ENCODE peak calls at places on chromosomes 2 and 18, in ten cellular contexts. I is BJ; B is spleen; M is CD4-positive, alpha-beta T cell; W is cardiac muscle cell; X is PC-3; N is activated B cell treated with CpG ODN at 0.5 μM for 24 hours; V is HFF-Myc; L is dorsolateral prefrontal cortex; O is heart right ventricle. A is an unnamed sample.

GRCh38 chr2:217099561-217099960 is 239.7 kb upstream of the TNP1 start:
- DNase-seq in I (no peak), B (no peak), M (no peak), W (peak), X (no peak), N (no peak), V (no peak), L (no peak), O (no peak), A (no peak)

GRCh38 chr2:55946793-55947192 is 23.2 kb upstream of the EFEMP1 start:
- DNase-seq in I (no peak), B (no peak), M (no peak), W (no peak), X (no peak), N (no peak), V (no peak), L (no peak), O (no peak), A (no peak)

GRCh38 chr2:118061135-118061955 is 26.9 kb upstream of the INSIG2 start:
- DNase-seq in I (no peak), B (no peak), M (no peak), W (peak), X (peak), N (no peak), V (no peak), L (no peak), O (no peak), A (no peak)

GRCh38 chr18:47075098-47075883 is 39.9 kb upstream of the ELOA2 start:
- DNase-seq in I (peak), B (no peak), M (no peak), W (peak), X (peak), N (no peak), V (peak), L (no peak), O (no peak), A (no peak)

GRCh38 chr2:112018846-112019245 is 36.2 kb upstream of the TMEM87B start:
- DNase-seq in I (no peak), B (no peak), M (no peak), W (no peak), X (no peak), N (no peak), V (no peak), L (no peak), O (no peak), A (no peak)

GRCh38 chr2:154910701-154911100 is 212.2 kb downstream of the KCNJ3 start:
- DNase-seq in I (no peak), B (no peak), M (no peak), W (no peak), X (no peak), N (no peak), V (no peak), L (no peak), O (no peak), A (no peak)

GRCh38 chr18:22332590-22332989 is 85.1 kb downstream of the CTAGE1 start:
- DNase-seq in I (no peak), B (no peak), M (no peak), W (no peak), X (no peak), N (no peak), V (no peak), L (no peak), O (no peak), A (no peak)

GRCh38 chr2:42880738-42881525 is 88.5 kb upstream of the HAAO start:
- DNase-seq in I (no peak), B (no peak), M (no peak), W (no peak), X (no peak), N (no peak), V (no peak), L (no peak), O (no peak), A (peak)

GRCh38 chr2:229401126-229401865 is 130.2 kb upstream of the PID1 start:
- DNase-seq in I (no peak), B (no peak), M (no peak), W (peak), X (no peak), N (no peak), V (no peak), L (no peak), O (no peak), A (no peak)

GRCh38 chr18:59846814-59847490 is 52.8 kb upstream of the PMAIP1 start:
- DNase-seq in I (peak), B (no peak), M (no peak), W (peak), X (peak), N (no peak), V (peak), L (no peak), O (no peak), A (no peak)

GRCh38 chr18:68763082-68763481 is 34.8 kb upstream of the CCDC102B start:
- DNase-seq in I (no peak), B (no peak), M (no peak), W (peak), X (peak), N (no peak), V (no peak), L (no peak), O (no peak), A (no peak)

GRCh38 chr2:179981085-179981484 is 26.0 kb downstream of the CWC22 start:
- DNase-seq in I (no peak), B (no peak), M (no peak), W (peak), X (peak), N (no peak), V (peak), L (no peak), O (no peak), A (no peak)

GRCh38 chr2:180523629-180524340 is 456.6 kb upstream of the UBE2E3 start:
- DNase-seq in I (peak), B (no peak), M (no peak), W (peak), X (peak), N (no peak), V (peak), L (no peak), O (no peak), A (no peak)

GRCh38 chr2:3405876-3406275 is 26.4 kb downstream of the TRAPPC12 start:
- DNase-seq in I (no peak), B (no peak), M (no peak), W (no peak), X (no peak), N (no peak), V (no peak), L (no peak), O (peak), A (no peak)

GRCh38 chr18:79962311-79962710 is 2.1 kb upstream of the HSBP1L1 start:
- DNase-seq in I (no peak), B (peak), M (no peak), W (peak), X (peak), N (no peak), V (no peak), L (peak), O (no peak), A (peak)

GRCh38 chr2:75311993-75312392 is 112.7 kb upstream of the TACR1 start:
- DNase-seq in I (no peak), B (peak), M (no peak), W (no peak), X (no peak), N (peak), V (no peak), L (no peak), O (no peak), A (no peak)

GRCh38 chr2:96093528-96093927 is 22.8 kb downstream of the ADRA2B start:
- DNase-seq in I (no peak), B (no peak), M (peak), W (no peak), X (no peak), N (no peak), V (no peak), L (peak), O (no peak), A (no peak)

GRCh38 chr18:2657788-2658458 is 2.4 kb downstream of the SMCHD1 start:
- DNase-seq in I (peak), B (no peak), M (no peak), W (peak), X (peak), N (no peak), V (peak), L (no peak), O (no peak), A (no peak)

GRCh38 chr2:76737607-76738006 is 784.6 kb downstream of the LRRTM4 start:
- DNase-seq in I (no peak), B (no peak), M (no peak), W (no peak), X (no peak), N (no peak), V (no peak), L (no peak), O (no peak), A (no peak)

GRCh38 chr2:231336700-231337099 is 58.8 kb upstream of the B3GNT7 start:
- DNase-seq in I (no peak), B (no peak), M (no peak), W (no peak), X (no peak), N (no peak), V (no peak), L (peak), O (no peak), A (no peak)

GRCh38 chr2:71332413-71332866 is 858 bp downstream of the ZNF638 start:
- DNase-seq in I (no peak), B (no peak), M (no peak), W (no peak), X (no peak), N (no peak), V (no peak), L (no peak), O (no peak), A (no peak)

GRCh38 chr18:22813648-22814328 is 119.3 kb upstream of the RBBP8 start:
- DNase-seq in I (no peak), B (no peak), M (no peak), W (peak), X (peak), N (no peak), V (no peak), L (no peak), O (no peak), A (no peak)

GRCh38 chr2:231183851-231184250 is 14.6 kb upstream of the ARMC9 start:
- DNase-seq in I (no peak), B (no peak), M (no peak), W (no peak), X (no peak), N (no peak), V (no peak), L (no peak), O (no peak), A (no peak)

GRCh38 chr2:199202964-199203363 is 254.8 kb downstream of the SATB2 start:
- DNase-seq in I (no peak), B (no peak), M (no peak), W (no peak), X (no peak), N (no peak), V (no peak), L (no peak), O (no peak), A (no peak)

GRCh38 chr18:56890632-56891031 is 239.5 kb downstream of the WDR7 start:
- DNase-seq in I (peak), B (no peak), M (no peak), W (peak), X (peak), N (no peak), V (peak), L (no peak), O (no peak), A (no peak)

GRCh38 chr18:59929621-59930295 is 30.0 kb downstream of the PMAIP1 start:
- DNase-seq in I (no peak), B (no peak), M (no peak), W (no peak), X (no peak), N (no peak), V (no peak), L (no peak), O (no peak), A (no peak)

GRCh38 chr2:197599285-197599965 is 76.0 kb downstream of the RFTN2 start:
- DNase-seq in I (no peak), B (no peak), M (no peak), W (peak), X (peak), N (no peak), V (peak), L (no peak), O (no peak), A (no peak)

GRCh38 chr2:8600456-8600855 is 81.4 kb upstream of the ID2 start:
- DNase-seq in I (no peak), B (no peak), M (peak), W (no peak), X (no peak), N (no peak), V (no peak), L (no peak), O (no peak), A (no peak)

GRCh38 chr2:17242813-17243485 is 275.3 kb downstream of the RAD51AP2 start:
- DNase-seq in I (no peak), B (no peak), M (no peak), W (no peak), X (no peak), N (no peak), V (no peak), L (no peak), O (no peak), A (no peak)

GRCh38 chr2:115277366-115277765 is 834.9 kb downstream of the DPP10 start:
- DNase-seq in I (no peak), B (no peak), M (no peak), W (no peak), X (no peak), N (no peak), V (no peak), L (no peak), O (no peak), A (no peak)

GRCh38 chr18:5542393-5543035 is 1.3 kb downstream of the EPB41L3 start:
- DNase-seq in I (no peak), B (peak), M (no peak), W (peak), X (no peak), N (no peak), V (peak), L (no peak), O (peak), A (no peak)

GRCh38 chr2:190043441-190043840 is 19.1 kb downstream of the MSTN start:
- DNase-seq in I (no peak), B (no peak), M (no peak), W (peak), X (no peak), N (no peak), V (no peak), L (no peak), O (no peak), A (no peak)

GRCh38 chr18:74784791-74785190 is 187.1 kb downstream of the ZNF407 start:
- DNase-seq in I (no peak), B (no peak), M (no peak), W (no peak), X (no peak), N (no peak), V (no peak), L (no peak), O (no peak), A (no peak)

GRCh38 chr2:67260348-67261277 is 136.5 kb upstream of the ETAA1 start:
- DNase-seq in I (peak), B (no peak), M (no peak), W (peak), X (peak), N (no peak), V (peak), L (no peak), O (peak), A (no peak)

GRCh38 chr2:1972428-1972827 is 228.1 kb upstream of the PXDN start:
- DNase-seq in I (peak), B (no peak), M (no peak), W (peak), X (peak), N (no peak), V (no peak), L (no peak), O (no peak), A (peak)

GRCh38 chr2:11647834-11648600 is 22.0 kb downstream of the NTSR2 start:
- DNase-seq in I (no peak), B (no peak), M (no peak), W (peak), X (no peak), N (no peak), V (no peak), L (no peak), O (no peak), A (no peak)

GRCh38 chr2:134218928-134219707 is 34.8 kb upstream of the MGAT5 start:
- DNase-seq in I (no peak), B (peak), M (peak), W (no peak), X (no peak), N (peak), V (no peak), L (no peak), O (no peak), A (no peak)

GRCh38 chr2:70785137-70785911 is 5.1 kb downstream of the FIGLA start:
- DNase-seq in I (no peak), B (no peak), M (peak), W (peak), X (peak), N (no peak), V (no peak), L (peak), O (no peak), A (no peak)

DNA sequence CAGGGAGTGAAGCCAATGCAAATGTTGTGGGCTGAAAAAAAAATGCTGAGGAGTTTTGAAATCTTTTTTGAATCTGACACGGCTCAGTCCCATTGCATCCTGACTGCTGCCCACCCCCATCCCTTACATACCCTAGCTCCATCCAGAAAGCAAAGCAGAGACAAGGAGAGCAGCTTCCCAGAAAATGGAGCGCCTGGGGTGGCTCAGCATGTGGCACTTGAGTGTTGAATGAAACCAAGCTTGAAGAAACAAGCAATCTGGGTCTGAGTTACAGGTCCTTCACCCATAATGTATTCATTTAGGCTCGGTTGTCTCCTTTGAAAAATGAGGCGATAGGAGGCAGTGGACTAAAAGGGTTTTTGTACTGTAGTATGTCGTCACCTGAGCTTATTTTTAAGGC is 244.2 kb upstream of the ACVR2A start:
- DNase-seq in I (no peak), B (no peak), M (no peak), W (no peak), X (no peak), N (no peak), V (no peak), L (no peak), O (no peak), A (no peak)
- TF ChIP-seq CTCF in I (no peak), B (no peak), M (no peak), W (no peak), X (no peak), N (no peak), V (no peak), L (no peak), O (no peak), A (no peak)

GRCh38 chr2:73069041-73069854 is 2.3 kb downstream of the SFXN5 start:
- DNase-seq in I (no peak), B (peak), M (no peak), W (peak), X (peak), N (no peak), V (no peak), L (no peak), O (no peak), A (no peak)

GRCh38 chr2:73069855-73070650 is 1.5 kb downstream of the SFXN5 start:
- DNase-seq in I (no peak), B (peak), M (no peak), W (no peak), X (peak), N (no peak), V (no peak), L (no peak), O (no peak), A (no peak)

GRCh38 chr2:73072416-73072815 is 904 bp upstream of the SFXN5 start:
- DNase-seq in I (no peak), B (no peak), M (no peak), W (no peak), X (no peak), N (no peak), V (no peak), L (no peak), O (no peak), A (no peak)

GRCh38 chr2:73070651-73071451 is 661 bp downstream of the SFXN5 start:
- DNase-seq in I (peak), B (peak), M (peak), W (peak), X (peak), N (peak), V (peak), L (peak), O (peak), A (peak)

GRCh38 chr2:73071452-73072399 is at the start of gene SFXN5:
- DNase-seq in I (peak), B (peak), M (peak), W (peak), X (peak), N (peak), V (peak), L (peak), O (peak), A (peak)
- TF ChIP-seq CTCF in I (peak), B (peak), M (no peak), W (peak), X (no peak), N (no peak), V (no peak), L (peak), O (no peak), A (no peak)

GRCh38 chr2:47785986-47786385 is 3.0 kb downstream of the MSH6 start:
- DNase-seq in I (no peak), B (no peak), M (no peak), W (no peak), X (no peak), N (no peak), V (no peak), L (no peak), O (no peak), A (no peak)

GRCh38 chr2:47779416-47779790 is 3.5 kb upstream of the MSH6 start:
- DNase-seq in I (no peak), B (no peak), M (no peak), W (no peak), X (no peak), N (no peak), V (no peak), L (no peak), O (no peak), A (no peak)

GRCh38 chr2:47783491-47784330 is 766 bp downstream of the MSH6 start:
- DNase-seq in I (no peak), B (peak), M (peak), W (peak), X (peak), N (peak), V (no peak), L (peak), O (peak), A (peak)

GRCh38 chr2:47784349-47784851 is 1.5 kb downstream of the MSH6 start:
- DNase-seq in I (no peak), B (no peak), M (no peak), W (peak), X (no peak), N (no peak), V (no peak), L (no peak), O (no peak), A (no peak)

DNA sequence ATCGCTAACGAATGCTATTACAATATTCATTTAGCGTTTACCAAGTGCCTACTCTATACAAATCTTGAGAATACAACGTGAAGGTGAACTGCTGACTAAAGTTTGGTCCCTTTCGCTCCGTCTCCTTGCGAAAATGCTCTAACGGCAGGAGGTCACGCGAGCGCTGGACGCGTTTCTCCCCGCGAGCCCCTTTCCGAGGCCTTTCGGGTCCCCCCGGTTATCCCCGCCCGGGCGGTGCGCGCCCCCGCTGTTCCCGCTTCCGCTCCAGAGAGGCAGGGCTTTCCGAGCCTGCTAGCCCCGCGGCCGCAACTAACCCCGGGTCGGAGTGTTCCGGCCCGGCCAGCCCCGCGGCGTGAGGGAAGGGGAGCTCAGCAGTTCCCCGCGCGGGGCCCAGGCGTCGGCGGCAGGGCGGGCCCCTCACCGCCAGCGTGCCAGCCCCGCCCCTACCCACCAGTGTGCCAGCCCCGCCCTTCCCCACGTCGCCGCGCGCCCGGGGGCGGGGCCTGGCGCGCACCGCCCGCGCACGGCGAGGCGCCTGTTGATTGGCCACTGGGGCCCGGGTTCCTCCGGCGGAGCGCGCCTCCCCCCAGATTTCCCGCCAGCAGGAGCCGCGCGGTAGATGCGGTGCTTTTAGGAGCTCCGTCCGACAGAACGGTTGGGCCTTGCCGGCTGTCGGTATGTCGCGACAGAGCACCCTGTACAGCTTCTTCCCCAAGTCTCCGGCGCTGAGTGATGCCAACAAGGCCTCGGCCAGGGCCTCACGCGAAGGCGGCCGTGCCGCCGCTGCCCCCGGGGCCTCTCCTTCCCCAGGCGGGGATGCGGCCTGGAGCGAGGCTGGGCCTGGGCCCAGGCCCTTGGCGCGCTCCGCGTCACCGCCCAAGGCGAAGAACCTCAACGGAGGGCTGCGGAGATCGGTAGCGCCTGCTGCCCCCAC is at the start of gene MSH6:
- DNase-seq in I (peak), B (peak), M (peak), W (peak), X (peak), N (peak), V (no peak), L (peak), O (peak), A (peak)
- TF ChIP-seq CTCF in I (no peak), B (peak), M (no peak), W (no peak), X (no peak), N (no peak), V (no peak), L (no peak), O (no peak), A (no peak)

GRCh38 chr18:26157326-26157725 is 23.7 kb downstream of the PSMA8 start:
- DNase-seq in I (no peak), B (no peak), M (no peak), W (no peak), X (no peak), N (no peak), V (no peak), L (no peak), O (no peak), A (no peak)

GRCh38 chr18:26164571-26164970 is 30.9 kb downstream of the PSMA8 start:
- DNase-seq in I (no peak), B (no peak), M (no peak), W (no peak), X (no peak), N (no peak), V (no peak), L (no peak), O (no peak), A (no peak)

GRCh38 chr18:26159353-26159752 is 25.7 kb downstream of the PSMA8 start:
- DNase-seq in I (no peak), B (no peak), M (no peak), W (peak), X (peak), N (no peak), V (no peak), L (no peak), O (no peak), A (no peak)
- TF ChIP-seq CTCF in I (no peak), B (peak), M (peak), W (peak), X (peak), N (no peak), V (no peak), L (peak), O (peak), A (no peak)